ENCODE peak calls at places on chromosome X, in six cellular contexts. One of them, this sample, is unnamed.

GRCh38 chrX:43564953-43565352 is 91.1 kb upstream of the MAOA start:
- DNase-seq in WERI-Rb-1: no peak
- DNase-seq in HL-60: no peak
- DNase-seq in AG04450: no peak
- DNase-seq in AG10803: no peak
- DNase-seq in fibroblast of pulmonary artery: peak; percentile 14
- DNase-seq in this sample: no peak

GRCh38 chrX:26083093-26083492 is 55.0 kb upstream of the MAGEB18 start:
- DNase-seq in AG04450: no peak
- DNase-seq in AG10803: no peak
- DNase-seq in fibroblast of pulmonary artery: no peak
- DNase-seq in HL-60: no peak
- DNase-seq in WERI-Rb-1: no peak
- DNase-seq in this sample: no peak

GRCh38 chrX:72003811-72004750 is 93.4 kb downstream of the NHSL2 start:
- DNase-seq in AG10803: peak; percentile 72
- DNase-seq in fibroblast of pulmonary artery: peak; percentile 23
- DNase-seq in HL-60: no peak
- DNase-seq in WERI-Rb-1: peak; percentile 53
- DNase-seq in AG04450: no peak
- DNase-seq in this sample: peak; percentile 17

GRCh38 chrX:132423323-132423722 is 65.5 kb downstream of the MBNL3 start:
- DNase-seq in WERI-Rb-1: no peak
- DNase-seq in HL-60: no peak
- DNase-seq in AG04450: no peak
- DNase-seq in fibroblast of pulmonary artery: no peak
- DNase-seq in AG10803: no peak
- DNase-seq in this sample: no peak

GRCh38 chrX:4710618-4711433 is 997.4 kb upstream of the PRKX start:
- DNase-seq in fibroblast of pulmonary artery: no peak
- DNase-seq in WERI-Rb-1: peak; percentile 12
- DNase-seq in HL-60: peak; percentile 96
- DNase-seq in AG04450: no peak
- DNase-seq in AG10803: no peak
- DNase-seq in this sample: no peak

GRCh38 chrX:24241822-24242648 is 71.8 kb downstream of the SUPT20HL2 start:
- DNase-seq in fibroblast of pulmonary artery: peak; percentile 53
- DNase-seq in AG04450: no peak
- DNase-seq in WERI-Rb-1: no peak
- DNase-seq in AG10803: peak; percentile 18
- DNase-seq in HL-60: peak; percentile 17
- DNase-seq in this sample: peak; percentile 47

GRCh38 chrX:37921758-37922157 is 74.4 kb upstream of the DYNLT3 start:
- DNase-seq in fibroblast of pulmonary artery: peak; percentile 39
- DNase-seq in WERI-Rb-1: no peak
- DNase-seq in AG04450: no peak
- DNase-seq in AG10803: peak; percentile 29
- DNase-seq in HL-60: no peak
- DNase-seq in this sample: peak; percentile 18

GRCh38 chrX:37912286-37912685 is 64.9 kb upstream of the DYNLT3 start:
- DNase-seq in HL-60: no peak
- DNase-seq in WERI-Rb-1: no peak
- DNase-seq in AG04450: no peak
- DNase-seq in AG10803: peak; percentile 11
- DNase-seq in fibroblast of pulmonary artery: peak; percentile 2
- DNase-seq in this sample: peak; percentile 88

GRCh38 chrX:105267167-105267566 is 46.7 kb upstream of the TEX13A start:
- DNase-seq in fibroblast of pulmonary artery: no peak
- DNase-seq in AG04450: no peak
- DNase-seq in HL-60: no peak
- DNase-seq in WERI-Rb-1: no peak
- DNase-seq in AG10803: no peak
- DNase-seq in this sample: no peak

GRCh38 chrX:6244666-6245065 is 16.0 kb upstream of the NLGN4X start:
- DNase-seq in fibroblast of pulmonary artery: no peak
- DNase-seq in HL-60: no peak
- DNase-seq in AG10803: no peak
- DNase-seq in AG04450: no peak
- DNase-seq in WERI-Rb-1: no peak
- DNase-seq in this sample: no peak

GRCh38 chrX:115233497-115234219 is at the start of gene LRCH2:
- DNase-seq in AG04450: peak; percentile 4
- DNase-seq in AG10803: peak; percentile 21
- DNase-seq in HL-60: no peak
- DNase-seq in WERI-Rb-1: peak; percentile 71
- DNase-seq in fibroblast of pulmonary artery: peak; percentile 38
- DNase-seq in this sample: no peak
- H3K4me3 ChIP-seq in AG04450: peak within 1 kb of the TSS; percentile 80
- H3K4me3 ChIP-seq in AG10803: peak within 1 kb of the TSS; percentile 72
- H3K4me3 ChIP-seq in HL-60: no peak within 1 kb of the TSS
- H3K4me3 ChIP-seq in WERI-Rb-1: peak within 1 kb of the TSS; percentile 49
- H3K4me3 ChIP-seq in fibroblast of pulmonary artery: peak within 1 kb of the TSS; percentile 64
- H3K4me3 ChIP-seq in this sample: peak within 1 kb of the TSS; percentile 67

DNA sequence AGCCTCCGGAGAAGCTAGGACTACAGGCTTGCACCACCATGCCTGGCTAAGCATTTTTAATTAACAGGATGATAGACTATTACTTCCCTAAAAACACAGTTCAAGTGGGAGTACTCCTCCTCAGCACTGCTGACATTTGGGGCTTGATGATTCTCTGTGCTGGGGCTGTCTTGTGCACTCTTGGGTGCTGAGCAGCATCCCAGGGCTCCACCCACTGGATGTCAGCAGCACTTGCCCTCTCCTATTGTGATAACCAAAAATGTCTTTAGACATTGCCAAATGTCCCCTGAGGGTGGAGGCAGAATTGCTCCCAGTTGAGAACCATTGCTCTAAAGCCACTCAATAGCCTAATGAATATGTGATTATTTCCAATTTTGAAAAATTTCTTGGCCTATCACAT is 60.4 kb downstream of the CLCN4 start:
- DNase-seq in AG04450: no peak
- DNase-seq in WERI-Rb-1: no peak
- DNase-seq in AG10803: no peak
- DNase-seq in HL-60: peak; percentile 10
- DNase-seq in fibroblast of pulmonary artery: no peak
- DNase-seq in this sample: no peak
- TF ChIP-seq CTCF in AG04450: no peak
- TF ChIP-seq CTCF in WERI-Rb-1: no peak
- TF ChIP-seq CTCF in AG10803: no peak
- TF ChIP-seq CTCF in HL-60: no peak
- TF ChIP-seq CTCF in fibroblast of pulmonary artery: no peak
- TF ChIP-seq CTCF in this sample: no peak

GRCh38 chrX:41336447-41336846 is 2.5 kb downstream of the DDX3X start:
- DNase-seq in WERI-Rb-1: no peak
- DNase-seq in HL-60: no peak
- DNase-seq in AG04450: no peak
- DNase-seq in fibroblast of pulmonary artery: no peak
- DNase-seq in AG10803: no peak
- DNase-seq in this sample: no peak

GRCh38 chrX:41335590-41336331 is 1.8 kb downstream of the DDX3X start:
- DNase-seq in HL-60: no peak
- DNase-seq in AG10803: peak; percentile 80
- DNase-seq in AG04450: no peak
- DNase-seq in WERI-Rb-1: no peak
- DNase-seq in fibroblast of pulmonary artery: no peak
- DNase-seq in this sample: peak; percentile 37

GRCh38 chrX:41338422-41338821 is 4.5 kb downstream of the DDX3X start:
- DNase-seq in AG04450: no peak
- DNase-seq in fibroblast of pulmonary artery: no peak
- DNase-seq in WERI-Rb-1: no peak
- DNase-seq in AG10803: no peak
- DNase-seq in HL-60: no peak
- DNase-seq in this sample: peak; percentile 60

GRCh38 chrX:41337140-41337539 is 3.2 kb downstream of the DDX3X start:
- DNase-seq in WERI-Rb-1: no peak
- DNase-seq in AG04450: no peak
- DNase-seq in AG10803: no peak
- DNase-seq in HL-60: no peak
- DNase-seq in fibroblast of pulmonary artery: no peak
- DNase-seq in this sample: no peak

GRCh38 chrX:41339148-41339547 is 5.2 kb downstream of the DDX3X start:
- DNase-seq in WERI-Rb-1: no peak
- DNase-seq in HL-60: no peak
- DNase-seq in fibroblast of pulmonary artery: no peak
- DNase-seq in AG10803: peak; percentile 35
- DNase-seq in AG04450: no peak
- DNase-seq in this sample: no peak
- H3K4me3 ChIP-seq in WERI-Rb-1: no peak overlapping the region
- H3K4me3 ChIP-seq in HL-60: no peak overlapping the region
- H3K4me3 ChIP-seq in fibroblast of pulmonary artery: no peak overlapping the region
- H3K4me3 ChIP-seq in AG10803: no peak overlapping the region
- H3K4me3 ChIP-seq in AG04450: no peak overlapping the region
- H3K4me3 ChIP-seq in this sample: no peak overlapping the region

GRCh38 chrX:153557618-153558017 is 40.2 kb downstream of the ATP2B3 start:
- DNase-seq in HL-60: peak; percentile 7
- DNase-seq in WERI-Rb-1: peak; percentile 63
- DNase-seq in fibroblast of pulmonary artery: no peak
- DNase-seq in AG04450: no peak
- DNase-seq in AG10803: no peak
- DNase-seq in this sample: no peak
- TF ChIP-seq CTCF in HL-60: no peak
- TF ChIP-seq CTCF in WERI-Rb-1: peak; percentile 14
- TF ChIP-seq CTCF in fibroblast of pulmonary artery: no peak
- TF ChIP-seq CTCF in AG04450: no peak
- TF ChIP-seq CTCF in AG10803: no peak
- TF ChIP-seq CTCF in this sample: no peak

GRCh38 chrX:103258275-103258674 is 3.3 kb upstream of the TCEAL8 start:
- DNase-seq in HL-60: no peak
- DNase-seq in AG04450: no peak
- DNase-seq in fibroblast of pulmonary artery: no peak
- DNase-seq in AG10803: no peak
- DNase-seq in WERI-Rb-1: no peak
- DNase-seq in this sample: no peak
- H3K4me3 ChIP-seq in HL-60: no peak overlapping the region
- H3K4me3 ChIP-seq in AG04450: no peak overlapping the region
- H3K4me3 ChIP-seq in fibroblast of pulmonary artery: no peak overlapping the region
- H3K4me3 ChIP-seq in AG10803: no peak overlapping the region
- H3K4me3 ChIP-seq in WERI-Rb-1: no peak overlapping the region
- H3K4me3 ChIP-seq in this sample: no peak overlapping the region